ENCODE peak calls at places on chromosomes 5 and 9, in five cellular contexts. U, Y, L, T and O are unnamed samples.
A peak's percentile ranks its signal among the peaks of the same experiment; 100 is the strongest.

GRCh38 chr5:14399054-14399657 is 182.4 kb upstream of the OTULINL start:
- DNase-seq in L (peak; percentile 74), Y (no peak), U (no peak), T (no peak), O (peak; percentile 47)

GRCh38 chr9:95057121-95057520 is 260.4 kb downstream of the FANCC start:
- DNase-seq in T (no peak), U (no peak), L (peak; percentile 82), Y (no peak), O (no peak)

GRCh38 chr5:139689631-139690384 is 41.7 kb downstream of the CXXC5 start:
- DNase-seq in T (no peak), Y (no peak), L (no peak), U (no peak), O (no peak)

GRCh38 chr5:1515311-1515920 is 8.3 kb downstream of the LPCAT1 start:
- DNase-seq in U (peak; percentile 9), T (peak; percentile 49), Y (peak; percentile 40), L (no peak), O (no peak)

GRCh38 chr5:114473541-114473940 is 111.7 kb downstream of the KCNN2 start:
- DNase-seq in Y (no peak), T (no peak), U (no peak), L (peak; percentile 8), O (no peak)

GRCh38 chr5:10599828-10600227 is 36.0 kb downstream of the ANKRD33B start:
- DNase-seq in Y (no peak), U (no peak), L (peak; percentile 78), T (no peak), O (no peak)

GRCh38 chr9:115364991-115365390 is 247.0 kb upstream of the TNC start:
- DNase-seq in U (no peak), T (no peak), Y (no peak), L (peak; percentile 76), O (no peak)

GRCh38 chr5:137753227-137753985 is 757 bp downstream of the HNRNPA0 start:
- DNase-seq in L (no peak), Y (peak; percentile 83), U (no peak), T (peak; percentile 76), O (no peak)

GRCh38 chr5:56818409-56819026 is 3.2 kb downstream of the MAP3K1 start:
- DNase-seq in L (peak; percentile 57), U (no peak), Y (no peak), T (no peak), O (no peak)

GRCh38 chr5:106397700-106398099 is 1273.0 kb downstream of the EFNA5 start:
- DNase-seq in Y (no peak), T (no peak), L (peak; percentile 98), U (no peak), O (peak; percentile 71)

GRCh38 chr5:143644751-143645150 is 167.2 kb upstream of the HMHB1 start:
- DNase-seq in Y (no peak), L (no peak), U (no peak), T (no peak), O (no peak)

GRCh38 chr5:69493235-69493925 is 790 bp downstream of the OCLN start:
- DNase-seq in Y (no peak), L (no peak), U (no peak), T (peak; percentile 73), O (no peak)

GRCh38 chr9:136678624-136679023 is 8.6 kb downstream of the AGPAT2 start:
- DNase-seq in T (no peak), U (no peak), L (no peak), Y (no peak), O (no peak)

GRCh38 chr5:93331864-93332263 is 249.2 kb downstream of the NR2F1-AS1 start:
- DNase-seq in U (no peak), Y (no peak), L (no peak), T (no peak), O (no peak)

GRCh38 chr5:158466196-158466595 is 607.3 kb upstream of the CLINT1 start:
- DNase-seq in Y (no peak), T (no peak), L (no peak), U (no peak), O (no peak)

GRCh38 chr9:134175808-134176598 is 11.6 kb upstream of the RNU6ATAC start:
- DNase-seq in Y (peak; percentile 75), U (peak; percentile 20), T (peak; percentile 45), L (no peak), O (no peak)

DNA sequence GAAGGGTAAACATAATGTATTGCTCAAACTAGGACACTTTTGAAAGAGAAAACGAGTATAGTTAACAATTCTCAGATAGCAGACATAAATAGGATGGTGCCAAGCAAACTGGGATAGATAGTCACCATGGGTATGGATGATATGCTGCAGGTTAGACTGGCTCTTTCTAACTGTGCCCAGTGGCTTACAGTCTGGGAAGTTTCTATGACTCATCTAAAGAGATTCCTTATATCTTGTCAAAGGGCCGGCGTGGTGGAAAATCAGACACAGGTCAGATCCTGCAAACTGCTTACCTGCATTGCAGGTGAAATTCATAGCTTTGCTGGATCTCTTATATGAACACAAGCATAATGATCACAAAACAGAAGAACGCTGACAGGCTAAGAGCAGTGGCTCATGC is 41.8 kb upstream of the RPS23 start:
- DNase-seq in U (no peak), L (no peak), Y (no peak), T (no peak), O (no peak)
- TF ChIP-seq CTCF in U (no peak), L (no peak), Y (no peak), T (no peak), O (no peak)

GRCh38 chr5:100901851-100902341 is 1.2 kb downstream of the ST8SIA4 start:
- DNase-seq in T (peak; percentile 52), Y (peak; percentile 31), U (peak; percentile 42), L (no peak), O (no peak)

GRCh38 chr5:100898504-100899346 is 4.4 kb downstream of the ST8SIA4 start:
- DNase-seq in L (no peak), T (no peak), U (no peak), Y (no peak), O (no peak)

GRCh38 chr5:100900142-100900795 is 2.8 kb downstream of the ST8SIA4 start:
- DNase-seq in Y (peak; percentile 56), L (no peak), U (peak; percentile 21), T (peak; percentile 61), O (no peak)

GRCh38 chr5:100900796-100901731 is 2.0 kb downstream of the ST8SIA4 start:
- DNase-seq in U (peak; percentile 34), Y (peak; percentile 79), L (peak; percentile 15), T (peak; percentile 88), O (no peak)

DNA sequence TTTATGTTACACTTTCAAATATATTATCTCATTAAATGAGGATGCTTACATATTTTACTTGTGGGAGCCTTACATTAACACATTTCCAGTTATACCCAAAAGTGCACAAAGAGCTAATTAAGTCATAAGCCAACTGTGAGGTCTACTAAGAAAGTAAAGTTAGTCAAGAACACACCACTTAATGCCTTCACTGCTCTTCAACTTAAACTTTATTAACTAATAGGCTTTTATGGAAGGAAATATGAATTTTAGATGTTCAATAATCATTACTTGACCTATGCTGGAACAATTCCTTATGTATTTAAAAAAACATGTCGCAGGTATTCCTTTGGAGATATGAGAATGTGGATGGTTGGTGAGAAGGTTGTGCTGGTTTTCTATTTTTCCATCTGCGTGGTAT is 3.4 kb downstream of the ST8SIA4 start:
- DNase-seq in T (no peak), L (no peak), U (no peak), Y (no peak), O (no peak)
- H3K4me3 ChIP-seq in T (peak overlapping the region; percentile 73), L (no peak overlapping the region), U (no peak overlapping the region), Y (peak overlapping the region; percentile 66), O (no peak overlapping the region)

DNA sequence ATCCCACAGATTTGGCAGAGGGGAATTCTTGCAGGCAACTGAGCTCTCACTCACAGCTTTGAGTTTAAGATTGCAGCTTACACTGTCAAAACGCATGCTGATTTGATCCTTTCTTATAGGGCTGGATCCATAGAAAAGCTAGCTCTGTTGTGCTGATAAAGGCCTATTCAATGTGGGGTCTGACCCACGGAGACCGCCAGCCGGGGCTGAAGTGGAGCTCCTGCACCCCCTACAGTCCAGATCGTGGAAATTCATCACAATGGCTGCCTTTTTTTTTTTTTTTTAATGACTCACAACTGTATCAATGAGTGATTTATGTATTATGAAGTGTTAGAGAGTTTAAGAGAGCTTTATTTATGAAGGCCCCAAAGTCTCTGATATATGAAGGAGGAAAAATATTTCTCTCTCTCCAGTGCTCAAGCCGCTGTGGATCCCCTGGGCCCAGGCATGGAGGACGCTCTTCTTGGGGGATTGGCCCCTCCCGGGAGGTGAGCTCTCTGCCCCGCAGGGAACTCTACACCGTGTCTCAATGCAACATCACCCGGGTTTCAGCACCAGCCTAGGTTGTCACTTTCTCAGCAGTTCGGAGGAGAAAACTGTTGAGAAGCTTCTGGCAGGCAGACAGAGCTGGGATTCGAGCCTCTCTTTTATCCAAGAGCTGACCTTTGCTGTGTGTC is 700.2 kb downstream of the IRX1 start:
- DNase-seq in L (no peak), T (no peak), U (no peak), Y (no peak), O (no peak)
- TF ChIP-seq CTCF in L (no peak), T (peak; percentile 43), U (no peak), Y (peak; percentile 15), O (no peak)

DNA sequence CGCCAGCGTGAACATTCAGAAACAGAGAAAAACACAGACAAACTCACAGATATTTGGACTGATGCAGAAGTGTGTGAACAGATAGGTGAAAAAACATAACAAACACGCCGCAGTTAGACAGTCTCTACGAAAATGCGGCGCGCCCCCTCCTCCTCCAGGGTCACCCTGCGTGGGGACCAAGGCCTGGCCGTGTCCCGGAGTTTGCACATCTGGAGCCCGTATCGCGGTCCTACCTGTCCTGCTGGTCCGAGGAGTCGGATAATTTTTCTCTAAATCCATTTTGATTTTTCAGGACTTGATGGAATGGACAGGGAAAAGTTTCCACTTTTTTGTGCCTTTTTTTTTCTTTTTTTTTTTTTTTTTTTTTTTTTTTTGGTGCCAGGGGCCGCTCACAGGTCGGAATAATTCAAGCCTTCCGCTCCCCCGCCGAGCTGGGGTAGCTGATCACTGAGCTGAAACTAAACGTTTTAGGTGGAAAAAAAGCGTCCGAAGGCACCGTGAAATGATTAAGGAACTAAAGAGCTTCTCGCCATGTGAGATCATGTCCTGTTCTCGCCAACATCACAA is at the start of gene PAX5:
- DNase-seq in T (no peak), U (no peak), L (no peak), Y (no peak), O (no peak)
- H3K4me3 ChIP-seq in T (peak within 1 kb of the TSS; percentile 37), U (no peak within 1 kb of the TSS), L (no peak within 1 kb of the TSS), Y (peak within 1 kb of the TSS; percentile 54), O (no peak within 1 kb of the TSS)

GRCh38 chr5:20230010-20230409 is 242.0 kb upstream of the CDH18 start:
- DNase-seq in Y (no peak), L (no peak), T (no peak), U (no peak), O (no peak)

GRCh38 chr5:20229286-20230005 is 241.4 kb upstream of the CDH18 start:
- DNase-seq in Y (no peak), L (no peak), T (no peak), U (no peak), O (no peak)

GRCh38 chr5:20231040-20231439 is 243.0 kb upstream of the CDH18 start:
- DNase-seq in U (no peak), T (no peak), L (peak; percentile 0), Y (no peak), O (no peak)
- TF ChIP-seq CTCF in U (no peak), T (no peak), L (peak; percentile 18), Y (no peak), O (no peak)

GRCh38 chr9:131346559-131346958 is 47.3 kb upstream of the PRRC2B start:
- DNase-seq in U (no peak), L (no peak), T (no peak), Y (no peak), O (no peak)

GRCh38 chr9:131349522-131349880 is 44.4 kb upstream of the PRRC2B start:
- DNase-seq in L (no peak), T (no peak), Y (no peak), U (no peak), O (no peak)

GRCh38 chr9:131347376-131348020 is 46.4 kb upstream of the PRRC2B start:
- DNase-seq in L (no peak), U (no peak), Y (no peak), T (peak; percentile 30), O (no peak)

GRCh38 chr9:131348631-131349521 is 45.0 kb upstream of the PRRC2B start:
- DNase-seq in Y (no peak), L (no peak), T (peak; percentile 28), U (no peak), O (no peak)

GRCh38 chr9:131349881-131350563 is 43.9 kb upstream of the PRRC2B start:
- DNase-seq in T (peak; percentile 94), Y (peak; percentile 94), L (peak; percentile 77), U (peak; percentile 88), O (peak; percentile 59)
- H3K4me3 ChIP-seq in T (peak overlapping the region; percentile 37), Y (peak overlapping the region; percentile 53), L (peak overlapping the region; percentile 23), U (no peak overlapping the region), O (peak overlapping the region; percentile 2)